ENCODE peak calls at places on chromosomes 16 and 17, in six cellular contexts. One of them, this sample, is unnamed.

GRCh38 chr16:29147710-29148425 is 163.0 kb downstream of the LAT start:
- DNase-seq in IMR-90: no peak
- DNase-seq in H1: no peak
- DNase-seq in mesenchymal stem cell: no peak
- DNase-seq in trophoblast cell: no peak
- DNase-seq in H9: no peak
- DNase-seq in this sample: no peak

GRCh38 chr16:70693231-70693671 is 7.4 kb upstream of the MTSS2 start:
- DNase-seq in H1: no peak
- DNase-seq in trophoblast cell: peak
- DNase-seq in H9: no peak
- DNase-seq in IMR-90: no peak
- DNase-seq in mesenchymal stem cell: peak
- DNase-seq in this sample: no peak

GRCh38 chr16:89300311-89300975 is 82.9 kb downstream of the ZNF778 start:
- DNase-seq in IMR-90: peak
- DNase-seq in H1: no peak
- DNase-seq in mesenchymal stem cell: no peak
- DNase-seq in H9: no peak
- DNase-seq in trophoblast cell: no peak
- DNase-seq in this sample: no peak

GRCh38 chr16:61792194-61792904 is 243.9 kb downstream of the CDH8 start:
- DNase-seq in H1: no peak
- DNase-seq in trophoblast cell: peak
- DNase-seq in IMR-90: no peak
- DNase-seq in H9: no peak
- DNase-seq in mesenchymal stem cell: peak
- DNase-seq in this sample: no peak

GRCh38 chr16:11619327-11619851 is 32.7 kb upstream of the LITAF start:
- DNase-seq in H1: no peak
- DNase-seq in mesenchymal stem cell: no peak
- DNase-seq in trophoblast cell: peak
- DNase-seq in IMR-90: no peak
- DNase-seq in H9: no peak
- DNase-seq in this sample: no peak

GRCh38 chr17:69961488-69962145 is 113.4 kb upstream of the KCNJ16 start:
- DNase-seq in IMR-90: peak
- DNase-seq in H1: no peak
- DNase-seq in trophoblast cell: no peak
- DNase-seq in H9: peak
- DNase-seq in mesenchymal stem cell: no peak
- DNase-seq in this sample: no peak

GRCh38 chr17:33750943-33751701 is 458.0 kb upstream of the ASIC2 start:
- DNase-seq in H9: peak
- DNase-seq in IMR-90: peak
- DNase-seq in H1: peak
- DNase-seq in mesenchymal stem cell: peak
- DNase-seq in trophoblast cell: peak
- DNase-seq in this sample: peak

GRCh38 chr17:73203788-73204479 is 11.1 kb downstream of the COG1 start:
- DNase-seq in IMR-90: no peak
- DNase-seq in H9: no peak
- DNase-seq in mesenchymal stem cell: no peak
- DNase-seq in H1: no peak
- DNase-seq in trophoblast cell: no peak
- DNase-seq in this sample: no peak

GRCh38 chr16:53968896-53969295 is 264.9 kb downstream of the FTO start:
- DNase-seq in H9: no peak
- DNase-seq in mesenchymal stem cell: no peak
- DNase-seq in IMR-90: peak
- DNase-seq in H1: no peak
- DNase-seq in trophoblast cell: no peak
- DNase-seq in this sample: no peak

GRCh38 chr17:68035131-68035522 is 408 bp upstream of the KPNA2 start:
- DNase-seq in IMR-90: no peak
- DNase-seq in trophoblast cell: no peak
- DNase-seq in H9: peak
- DNase-seq in mesenchymal stem cell: no peak
- DNase-seq in H1: no peak
- DNase-seq in this sample: no peak

GRCh38 chr17:53950207-53950857 is 127.6 kb downstream of the KIF2B start:
- DNase-seq in trophoblast cell: peak
- DNase-seq in mesenchymal stem cell: no peak
- DNase-seq in IMR-90: no peak
- DNase-seq in H9: peak
- DNase-seq in H1: peak
- DNase-seq in this sample: no peak

GRCh38 chr16:11298143-11298900 is 17.2 kb upstream of the PRM1 start:
- DNase-seq in mesenchymal stem cell: no peak
- DNase-seq in trophoblast cell: no peak
- DNase-seq in H1: no peak
- DNase-seq in H9: no peak
- DNase-seq in IMR-90: no peak
- DNase-seq in this sample: no peak

GRCh38 chr17:80475949-80476876 is at the start of gene NPTX1:
- DNase-seq in H1: no peak
- DNase-seq in IMR-90: no peak
- DNase-seq in H9: no peak
- DNase-seq in mesenchymal stem cell: no peak
- DNase-seq in trophoblast cell: peak
- DNase-seq in this sample: no peak

GRCh38 chr17:7587420-7587786 is 2.5 kb downstream of the SOX15 start:
- DNase-seq in H9: no peak
- DNase-seq in mesenchymal stem cell: peak
- DNase-seq in H1: no peak
- DNase-seq in trophoblast cell: no peak
- DNase-seq in IMR-90: peak
- DNase-seq in this sample: no peak

GRCh38 chr17:56203430-56203829 is 50.2 kb downstream of the ANKFN1 start:
- DNase-seq in H9: no peak
- DNase-seq in trophoblast cell: peak
- DNase-seq in mesenchymal stem cell: no peak
- DNase-seq in IMR-90: no peak
- DNase-seq in H1: no peak
- DNase-seq in this sample: no peak

GRCh38 chr16:24729967-24730815 is 740 bp downstream of the TNRC6A start:
- DNase-seq in IMR-90: peak
- DNase-seq in trophoblast cell: peak
- DNase-seq in H1: no peak
- DNase-seq in mesenchymal stem cell: peak
- DNase-seq in H9: no peak
- DNase-seq in this sample: peak

GRCh38 chr17:68707032-68707431 is 105.9 kb upstream of the FAM20A start:
- DNase-seq in H9: no peak
- DNase-seq in mesenchymal stem cell: peak
- DNase-seq in trophoblast cell: no peak
- DNase-seq in H1: no peak
- DNase-seq in IMR-90: peak
- DNase-seq in this sample: no peak

GRCh38 chr17:17205368-17206148 is 575 bp downstream of the PLD6 start:
- DNase-seq in trophoblast cell: peak
- DNase-seq in H9: peak
- DNase-seq in H1: no peak
- DNase-seq in IMR-90: peak
- DNase-seq in mesenchymal stem cell: no peak
- DNase-seq in this sample: no peak

GRCh38 chr16:70682239-70683145 is 3.4 kb downstream of the MTSS2 start:
- DNase-seq in mesenchymal stem cell: no peak
- DNase-seq in H9: no peak
- DNase-seq in H1: no peak
- DNase-seq in IMR-90: no peak
- DNase-seq in trophoblast cell: peak
- DNase-seq in this sample: no peak

GRCh38 chr17:28725166-28725659 is 820 bp downstream of the TLCD1 start:
- DNase-seq in IMR-90: peak
- DNase-seq in mesenchymal stem cell: peak
- DNase-seq in H1: no peak
- DNase-seq in H9: peak
- DNase-seq in trophoblast cell: peak
- DNase-seq in this sample: no peak

GRCh38 chr16:10754941-10755340 is 11.3 kb downstream of the NUBP1 start:
- DNase-seq in H9: no peak
- DNase-seq in mesenchymal stem cell: peak
- DNase-seq in trophoblast cell: peak
- DNase-seq in H1: no peak
- DNase-seq in IMR-90: peak
- DNase-seq in this sample: no peak

GRCh38 chr17:37176683-37177082 is 199.1 kb upstream of the C17orf78 start:
- DNase-seq in IMR-90: peak
- DNase-seq in trophoblast cell: no peak
- DNase-seq in H9: no peak
- DNase-seq in H1: no peak
- DNase-seq in mesenchymal stem cell: peak
- DNase-seq in this sample: no peak

DNA sequence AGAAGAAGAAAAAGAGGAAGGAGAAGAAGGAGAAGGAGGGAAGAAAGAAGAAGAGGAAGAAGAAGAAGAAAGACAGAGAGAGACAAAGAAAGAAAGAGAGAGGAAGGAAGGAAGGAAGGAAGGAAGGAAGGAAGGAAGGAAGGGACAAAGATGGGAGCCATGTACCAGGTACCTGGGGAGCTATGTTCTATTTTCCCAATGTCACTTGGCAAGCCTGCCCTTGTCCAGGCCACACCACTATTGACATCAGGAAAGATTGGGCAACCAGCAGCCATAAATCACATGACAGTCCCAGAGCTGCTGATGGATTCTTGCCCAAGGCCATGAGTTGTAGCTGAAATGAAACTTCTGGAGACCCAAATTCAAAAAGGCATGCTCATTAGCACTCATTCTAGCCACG is 2.7 kb upstream of the CES1 start:
- DNase-seq in IMR-90: no peak
- DNase-seq in H1: no peak
- DNase-seq in H9: no peak
- DNase-seq in mesenchymal stem cell: no peak
- DNase-seq in trophoblast cell: no peak
- DNase-seq in this sample: no peak
- H3K9ac ChIP-seq in IMR-90: no peak
- H3K9ac ChIP-seq in H1: no peak
- H3K9ac ChIP-seq in H9: no peak
- H3K9ac ChIP-seq in mesenchymal stem cell: no peak
- H3K9ac ChIP-seq in trophoblast cell: no peak
- H3K9ac ChIP-seq in this sample: no peak

DNA sequence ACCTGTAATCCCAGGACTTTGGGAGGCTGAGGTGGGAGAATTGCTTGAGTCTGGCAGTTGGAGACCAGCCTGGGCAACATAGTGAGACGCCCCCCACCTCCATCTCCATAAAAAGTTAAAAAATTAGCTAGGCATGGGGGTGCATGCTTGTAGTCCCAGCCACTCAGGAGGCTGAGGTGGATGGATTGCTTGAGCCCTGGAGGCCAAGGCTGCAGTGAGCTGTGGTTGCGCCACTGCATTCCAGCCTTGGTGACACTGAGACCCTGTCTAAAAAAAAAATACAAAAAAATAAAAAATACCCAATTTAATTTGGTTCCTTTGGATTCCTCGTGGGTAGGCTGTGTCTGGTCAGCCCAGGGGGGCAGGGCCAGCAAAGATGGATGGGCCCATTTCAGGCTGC is 26.1 kb upstream of the TAC4 start:
- DNase-seq in H9: no peak
- DNase-seq in IMR-90: no peak
- DNase-seq in H1: no peak
- DNase-seq in trophoblast cell: no peak
- DNase-seq in mesenchymal stem cell: no peak
- DNase-seq in this sample: no peak
- H4K91ac ChIP-seq in H9: no peak
- H4K91ac ChIP-seq in IMR-90: no peak
- H4K91ac ChIP-seq in H1: no peak
- H4K91ac ChIP-seq in trophoblast cell: peak
- H4K91ac ChIP-seq in mesenchymal stem cell: no peak
- H4K91ac ChIP-seq in this sample: no peak

DNA sequence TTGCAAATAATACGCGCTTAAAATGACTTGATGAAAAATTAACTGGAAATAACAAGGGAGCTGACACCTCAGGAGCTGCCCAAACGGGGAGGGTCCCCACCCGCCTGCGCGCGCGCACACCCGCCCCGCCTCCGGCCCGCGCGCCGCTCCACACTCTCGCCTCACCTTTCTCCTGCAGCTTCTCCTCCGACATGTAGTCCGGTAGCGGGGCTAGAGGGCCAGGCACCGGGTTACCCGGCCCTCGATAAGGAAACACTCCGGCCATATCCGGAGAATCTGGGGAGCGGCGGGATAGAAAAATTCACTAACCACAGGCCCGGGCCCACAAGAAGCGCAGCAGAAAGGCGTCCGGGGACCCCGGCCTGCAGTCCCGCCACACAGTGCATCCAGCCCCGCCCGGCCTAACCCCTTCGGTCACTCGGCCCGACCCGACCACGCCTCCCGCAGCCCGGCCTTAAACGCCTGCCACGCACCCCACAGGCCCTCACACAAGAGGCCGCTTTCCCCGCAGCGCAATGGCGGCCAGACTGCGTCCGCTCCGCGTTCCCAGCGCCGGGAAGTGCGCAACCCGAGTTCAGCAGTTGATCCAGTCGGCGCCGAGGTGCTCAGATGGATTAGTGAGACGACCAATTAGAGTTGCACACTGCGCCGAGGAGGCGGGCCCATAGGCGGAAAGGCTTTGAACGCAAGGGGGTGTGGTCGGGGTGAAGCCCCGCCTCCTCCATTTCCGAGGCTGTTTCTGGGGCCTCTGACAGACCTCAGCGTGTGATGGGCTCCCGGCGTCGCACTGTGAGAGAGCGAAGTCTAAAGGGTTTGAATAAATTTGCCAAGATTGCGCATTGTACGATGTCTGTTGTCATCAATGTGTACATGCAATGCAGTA is at the start of gene PRPF8:
- DNase-seq in H9: peak
- DNase-seq in trophoblast cell: peak
- DNase-seq in mesenchymal stem cell: peak
- DNase-seq in H1: peak
- DNase-seq in IMR-90: peak
- DNase-seq in this sample: peak
- H4K8ac ChIP-seq in H9: no peak
- H4K8ac ChIP-seq in trophoblast cell: peak
- H4K8ac ChIP-seq in mesenchymal stem cell: peak
- H4K8ac ChIP-seq in H1: peak
- H4K8ac ChIP-seq in IMR-90: peak
- H4K8ac ChIP-seq in this sample: no peak

DNA sequence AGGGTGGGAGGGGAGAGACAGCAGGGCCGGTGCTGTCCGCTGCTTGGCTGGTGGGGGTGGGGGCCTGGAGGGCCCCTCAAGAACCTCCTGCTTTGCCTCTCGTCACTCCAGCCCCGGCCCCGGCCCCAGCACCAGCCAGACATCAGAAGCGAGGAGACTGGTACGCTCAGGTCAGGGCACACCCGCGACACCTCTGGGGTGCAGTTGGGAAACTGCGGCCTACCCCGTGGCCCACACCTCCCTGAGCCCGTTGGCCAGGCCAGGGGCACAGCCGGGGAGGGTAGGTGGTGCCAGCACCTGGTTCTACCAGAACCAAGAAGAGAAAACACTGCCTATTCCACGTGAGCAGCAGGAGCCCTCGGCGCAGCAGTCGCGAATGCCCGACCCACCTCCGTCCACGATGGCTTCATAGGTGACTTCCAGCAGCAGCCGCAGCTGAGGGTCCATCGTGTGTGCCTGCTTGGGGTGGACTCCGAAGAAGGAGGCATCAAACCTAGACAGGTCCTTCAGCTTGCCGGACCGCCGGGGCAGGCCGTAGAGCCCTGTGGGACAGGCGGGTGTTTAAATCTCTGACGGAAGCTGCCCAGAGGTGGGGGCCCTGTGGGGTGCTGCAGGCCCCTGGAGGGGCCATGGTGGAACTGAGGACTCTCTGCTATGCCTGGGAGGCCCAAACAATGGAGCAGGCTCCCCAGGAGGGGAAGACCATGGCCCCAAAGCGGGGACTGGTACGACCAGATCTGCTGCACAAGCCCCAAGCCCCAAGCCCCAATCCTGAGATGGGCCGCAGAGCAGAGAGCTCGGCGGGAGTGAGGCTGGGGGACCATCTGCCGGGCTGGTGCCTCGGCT is 2.9 kb downstream of the FASN start:
- DNase-seq in mesenchymal stem cell: no peak
- DNase-seq in H1: no peak
- DNase-seq in trophoblast cell: no peak
- DNase-seq in H9: no peak
- DNase-seq in IMR-90: no peak
- DNase-seq in this sample: no peak
- H3K9ac ChIP-seq in mesenchymal stem cell: peak
- H3K9ac ChIP-seq in H1: no peak
- H3K9ac ChIP-seq in trophoblast cell: no peak
- H3K9ac ChIP-seq in H9: no peak
- H3K9ac ChIP-seq in IMR-90: no peak
- H3K9ac ChIP-seq in this sample: peak